ENCODE peak calls at places on chromosomes 7 and 10, in four cellular contexts. K, I, S and H are unnamed samples.

GRCh38 chr10:62238880-62239279 is 29.8 kb downstream of the RTKN2 start:
- DNase-seq in I (no peak), K (no peak), S (no peak), H (no peak)

GRCh38 chr10:68362590-68362989 is 29.9 kb upstream of the PBLD start:
- DNase-seq in S (no peak), K (no peak), I (no peak), H (no peak)

GRCh38 chr7:104160375-104160774 is 47.4 kb downstream of the ORC5 start:
- DNase-seq in S (no peak), K (no peak), I (no peak), H (no peak)

GRCh38 chr7:96414931-96415292 is 93.0 kb upstream of the SLC25A13 start:
- DNase-seq in S (no peak), I (peak; percentile 45), K (no peak), H (no peak)

GRCh38 chr7:113918946-113919345 is at the start of gene PPP1R3A:
- DNase-seq in K (no peak), S (no peak), I (no peak), H (no peak)

GRCh38 chr7:79471283-79471682 is 17.8 kb upstream of the MAGI2 start:
- DNase-seq in I (no peak), S (no peak), K (no peak), H (no peak)

GRCh38 chr7:69531050-69531449 is 67.2 kb upstream of the AUTS2 start:
- DNase-seq in S (no peak), I (no peak), K (no peak), H (no peak)

GRCh38 chr10:132927824-132928223 is 14.5 kb downstream of the CFAP46 start:
- DNase-seq in I (no peak), K (no peak), S (peak; percentile 47), H (peak; percentile 55)

GRCh38 chr7:148699772-148700629 is 1.3 kb downstream of the CUL1 start:
- DNase-seq in K (no peak), S (no peak), I (peak; percentile 34), H (no peak)

GRCh38 chr10:12597800-12598750 is 248.7 kb downstream of the CAMK1D start:
- DNase-seq in K (no peak), I (no peak), S (no peak), H (no peak)

GRCh38 chr10:15585303-15585715 is 134.4 kb downstream of the ITGA8 start:
- DNase-seq in I (peak; percentile 71), S (peak; percentile 38), K (peak; percentile 52), H (peak; percentile 36)

GRCh38 chr10:15579605-15580004 is 140.1 kb downstream of the ITGA8 start:
- DNase-seq in S (no peak), I (no peak), K (no peak), H (no peak)
- H3K4me3 ChIP-seq in S (no peak overlapping the region), I (no peak overlapping the region), K (no peak overlapping the region), H (no peak overlapping the region)

DNA sequence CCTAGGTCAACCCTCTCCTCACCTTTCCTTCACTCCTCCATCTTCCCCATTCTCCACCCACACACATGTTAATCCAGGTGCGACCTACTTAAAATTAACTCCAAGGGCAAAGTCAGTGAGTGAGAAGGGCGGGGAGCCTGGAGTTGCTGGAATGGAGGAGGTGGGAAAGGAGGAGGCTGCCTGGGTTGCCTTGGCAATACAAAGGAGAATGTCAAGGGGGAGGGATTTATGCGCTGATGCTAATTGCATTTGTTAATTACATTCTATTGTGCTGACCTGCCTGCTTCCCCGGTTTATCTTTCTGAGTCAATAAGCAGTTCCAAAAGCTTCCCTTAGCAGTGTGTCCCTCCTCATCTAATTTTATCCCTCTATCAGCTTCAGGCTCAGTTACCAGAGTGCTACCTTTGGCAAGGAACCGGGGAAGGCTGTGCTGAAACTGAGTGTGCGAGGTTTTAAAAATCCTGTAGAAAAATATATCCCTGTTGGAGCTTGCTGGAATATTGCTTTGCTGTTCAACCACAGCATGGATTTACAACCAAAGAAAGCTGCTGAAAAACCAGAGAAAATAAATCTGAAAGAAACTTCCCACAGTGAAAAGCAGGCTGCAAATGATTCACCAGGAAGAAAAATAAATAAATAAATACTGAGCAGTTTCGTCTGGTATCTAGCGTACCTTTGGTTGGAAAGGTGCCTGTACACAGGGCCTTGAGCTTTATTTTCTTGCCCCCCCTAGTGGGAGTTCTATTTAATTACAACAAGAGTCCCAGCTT is 113.2 kb upstream of the DGKB start:
- DNase-seq in K (no peak), S (no peak), I (peak; percentile 30), H (no peak)
- TF ChIP-seq CTCF in K (peak; percentile 53), S (peak; percentile 76), I (peak; percentile 64), H (peak; percentile 50)

GRCh38 chr7:100369105-100369504 is 4.2 kb upstream of the PILRA start:
- DNase-seq in K (peak; percentile 71), I (peak; percentile 43), S (peak; percentile 61), H (peak; percentile 92)
- H3K27ac ChIP-seq in K (no peak overlapping the region), I (peak overlapping the region; percentile 65), S (peak overlapping the region; percentile 59), H (peak overlapping the region; percentile 75)

DNA sequence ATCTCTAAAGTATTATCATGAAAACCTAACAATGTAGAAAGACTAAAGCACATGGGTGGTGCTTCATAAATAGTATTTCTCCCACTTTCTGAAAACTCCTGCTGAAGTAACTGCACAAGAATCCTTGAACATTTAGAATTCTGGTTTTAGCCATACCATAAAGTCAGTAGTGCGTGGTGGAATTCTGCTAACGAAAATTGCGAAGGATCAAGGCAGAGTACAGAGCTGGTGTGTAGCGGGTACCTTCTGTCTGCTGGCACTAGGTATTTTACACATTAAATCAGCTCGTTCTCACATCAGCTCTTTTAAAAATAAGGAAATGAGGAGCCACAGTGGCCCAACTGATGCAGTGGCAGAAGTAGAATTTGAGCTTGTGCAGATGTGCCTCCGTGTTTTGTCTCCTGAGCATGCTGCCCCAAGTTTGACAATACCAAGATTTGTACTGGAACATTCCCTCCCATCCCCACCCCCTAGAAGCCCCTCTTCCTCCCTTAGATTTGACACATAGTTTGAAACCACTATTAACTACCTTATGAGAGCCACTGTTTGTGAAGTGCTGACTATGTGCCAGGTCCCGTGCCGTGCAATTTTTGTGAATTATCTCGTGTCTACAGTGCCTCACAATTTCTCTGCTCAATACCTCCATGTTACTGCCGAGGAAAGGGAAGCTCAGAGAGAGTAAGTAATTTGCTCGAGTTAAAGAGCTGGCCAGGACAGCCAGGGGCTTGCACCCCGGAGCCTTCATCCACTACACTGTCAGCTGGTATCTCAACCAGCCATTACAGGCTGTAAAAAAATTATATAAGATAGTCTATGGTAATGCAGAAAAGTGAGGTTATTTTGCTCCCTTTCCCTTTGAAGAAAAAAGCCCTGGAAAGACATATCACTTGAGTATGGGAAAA is 66.9 kb downstream of the EGFR start:
- DNase-seq in K (no peak), I (no peak), S (no peak), H (no peak)
- H3K4me3 ChIP-seq in K (no peak overlapping the region), I (no peak overlapping the region), S (no peak overlapping the region), H (no peak overlapping the region)